ENCODE peak calls at places on chromosomes 6 and 20, in four cellular contexts. Z, R, N and B are unnamed samples.

GRCh38 chr6:85669735-85670194 is 27.1 kb upstream of the SYNCRIP start:
- DNase-seq in Z (peak), R (peak), N (peak), B (no peak)

GRCh38 chr20:14582855-14583254 is 245.4 kb upstream of the FLRT3 start:
- DNase-seq in Z (no peak), R (no peak), N (no peak), B (no peak)

GRCh38 chr20:33679758-33680485 is 5.7 kb upstream of the NECAB3 start:
- DNase-seq in Z (no peak), R (no peak), N (no peak), B (no peak)

GRCh38 chr6:134739299-134740090 is 210.4 kb downstream of the ALDH8A1 start:
- DNase-seq in Z (no peak), R (no peak), N (no peak), B (no peak)

GRCh38 chr6:29845405-29846006 is 17.9 kb downstream of the HLA-G start:
- DNase-seq in Z (no peak), R (peak), N (no peak), B (no peak)

GRCh38 chr6:15511248-15512125 is 151.3 kb downstream of the DTNBP1 start:
- DNase-seq in Z (no peak), R (no peak), N (no peak), B (no peak)

GRCh38 chr6:56642366-56643261 is at the start of gene DST:
- DNase-seq in Z (peak), R (no peak), N (no peak), B (no peak)

GRCh38 chr20:15248618-15249395 is 911.4 kb upstream of the FLRT3 start:
- DNase-seq in Z (no peak), R (no peak), N (no peak), B (no peak)

GRCh38 chr6:91273729-91274128 is 686.9 kb upstream of the MAP3K7 start:
- DNase-seq in Z (no peak), R (no peak), N (no peak), B (no peak)

GRCh38 chr6:42278131-42278853 is 60.6 kb upstream of the MRPS10 start:
- DNase-seq in Z (no peak), R (no peak), N (no peak), B (no peak)

GRCh38 chr6:30915591-30915946 is 1.5 kb downstream of the VARS2 start:
- DNase-seq in Z (peak), R (no peak), N (peak), B (peak)

GRCh38 chr6:106643061-106643460 is 13.7 kb downstream of the QRSL1 start:
- DNase-seq in Z (no peak), R (no peak), N (no peak), B (no peak)

GRCh38 chr20:45835230-45836224 is 1.9 kb downstream of the SNX21 start:
- DNase-seq in Z (peak), R (no peak), N (no peak), B (no peak)